ENCODE peak calls at places on chromosomes 3 and 15, in four cellular contexts. One of them, this sample, is unnamed.

GRCh38 chr15:43293402-43293801 is 26.7 kb upstream of the TGM5 start:
- DNase-seq in PC-9: no peak
- DNase-seq in Panc1: no peak
- DNase-seq in T-helper 2 cell: no peak
- DNase-seq in this sample: no peak

GRCh38 chr15:63341898-63342297 is 39.7 kb downstream of the CA12 start:
- DNase-seq in PC-9: no peak
- DNase-seq in Panc1: no peak
- DNase-seq in T-helper 2 cell: no peak
- DNase-seq in this sample: no peak

GRCh38 chr15:48005921-48006541 is 114.8 kb upstream of the SLC24A5 start:
- DNase-seq in PC-9: no peak
- DNase-seq in T-helper 2 cell: no peak
- DNase-seq in Panc1: no peak
- DNase-seq in this sample: no peak

GRCh38 chr3:38374221-38374620 is 27.6 kb downstream of the XYLB start:
- DNase-seq in Panc1: no peak
- DNase-seq in T-helper 2 cell: peak; percentile 27
- DNase-seq in PC-9: no peak
- DNase-seq in this sample: no peak

GRCh38 chr3:42061711-42062408 is 29.3 kb upstream of the TRAK1 start:
- DNase-seq in Panc1: no peak
- DNase-seq in T-helper 2 cell: no peak
- DNase-seq in PC-9: peak; percentile 71
- DNase-seq in this sample: peak; percentile 87

GRCh38 chr3:52670621-52671521 is 14.8 kb downstream of the PBRM1 start:
- DNase-seq in PC-9: peak; percentile 77
- DNase-seq in Panc1: peak; percentile 92
- DNase-seq in T-helper 2 cell: peak; percentile 14
- DNase-seq in this sample: no peak

GRCh38 chr3:126476976-126477330 is 1.3 kb upstream of the ZXDC start:
- DNase-seq in Panc1: no peak
- DNase-seq in T-helper 2 cell: no peak
- DNase-seq in PC-9: no peak
- DNase-seq in this sample: no peak

GRCh38 chr3:52527039-52527731 is 6.5 kb downstream of the NT5DC2 start:
- DNase-seq in Panc1: no peak
- DNase-seq in T-helper 2 cell: no peak
- DNase-seq in PC-9: peak; percentile 52
- DNase-seq in this sample: peak; percentile 61

GRCh38 chr3:111730143-111730542 is 128.9 kb upstream of the PHLDB2 start:
- DNase-seq in PC-9: no peak
- DNase-seq in T-helper 2 cell: no peak
- DNase-seq in Panc1: no peak
- DNase-seq in this sample: no peak

This sample was measured in right cardiac atrium.